ENCODE peak calls at places on chromosomes 13 and 19, in seven cellular contexts. One of them, this sample, is unnamed. For H3K9me3, the result is how much of the 10 kb centered on the place peaks cover.

GRCh38 chr13:32164622-32165268 is 133.2 kb downstream of the FRY start:
- DNase-seq in mesenchymal stem cell: peak
- DNase-seq in kidney: no peak
- DNase-seq in K562: peak
- DNase-seq in IMR-90: peak
- DNase-seq in SK-N-SH: peak
- DNase-seq in H1: peak
- DNase-seq in this sample: peak

GRCh38 chr19:45137179-45137761 is 23.5 kb downstream of the NKPD1 start:
- DNase-seq in K562: no peak
- DNase-seq in IMR-90: no peak
- DNase-seq in SK-N-SH: peak
- DNase-seq in H1: no peak
- DNase-seq in kidney: no peak
- DNase-seq in mesenchymal stem cell: no peak
- DNase-seq in this sample: no peak

GRCh38 chr13:66994097-66994496 is 236.0 kb downstream of the PCDH9 start:
- DNase-seq in H1: peak
- DNase-seq in K562: peak
- DNase-seq in IMR-90: peak
- DNase-seq in mesenchymal stem cell: peak
- DNase-seq in kidney: peak
- DNase-seq in SK-N-SH: peak
- DNase-seq in this sample: no peak

GRCh38 chr19:44703336-44704078 is 4.6 kb downstream of the CEACAM16 start:
- DNase-seq in IMR-90: no peak
- DNase-seq in K562: no peak
- DNase-seq in H1: no peak
- DNase-seq in SK-N-SH: no peak
- DNase-seq in mesenchymal stem cell: no peak
- DNase-seq in kidney: peak
- DNase-seq in this sample: no peak

GRCh38 chr19:37999309-38000213 is 92.6 kb downstream of the SIPA1L3 start:
- DNase-seq in kidney: peak
- DNase-seq in H1: no peak
- DNase-seq in SK-N-SH: no peak
- DNase-seq in K562: no peak
- DNase-seq in mesenchymal stem cell: peak
- DNase-seq in IMR-90: peak
- DNase-seq in this sample: no peak

GRCh38 chr13:27997904-27998522 is 9.5 kb upstream of the URAD start:
- DNase-seq in SK-N-SH: no peak
- DNase-seq in H1: no peak
- DNase-seq in mesenchymal stem cell: peak
- DNase-seq in K562: peak
- DNase-seq in kidney: no peak
- DNase-seq in IMR-90: peak
- DNase-seq in this sample: no peak

GRCh38 chr13:39144941-39145533 is 106.8 kb downstream of the NHLRC3 start:
- DNase-seq in kidney: peak
- DNase-seq in mesenchymal stem cell: peak
- DNase-seq in IMR-90: peak
- DNase-seq in SK-N-SH: peak
- DNase-seq in H1: peak
- DNase-seq in K562: peak
- DNase-seq in this sample: peak

GRCh38 chr19:482186-483041 is 13.9 kb upstream of the MADCAM1 start:
- DNase-seq in H1: no peak
- DNase-seq in kidney: no peak
- DNase-seq in SK-N-SH: peak
- DNase-seq in IMR-90: no peak
- DNase-seq in mesenchymal stem cell: peak
- DNase-seq in K562: no peak
- DNase-seq in this sample: no peak

GRCh38 chr19:1529430-1529816 is 5.5 kb downstream of the PLK5 start:
- DNase-seq in K562: no peak
- DNase-seq in kidney: no peak
- DNase-seq in SK-N-SH: no peak
- DNase-seq in H1: no peak
- DNase-seq in mesenchymal stem cell: no peak
- DNase-seq in IMR-90: no peak
- DNase-seq in this sample: no peak

GRCh38 chr13:107518780-107519179 is 696.6 kb downstream of the LIG4 start:
- DNase-seq in H1: no peak
- DNase-seq in kidney: no peak
- DNase-seq in SK-N-SH: no peak
- DNase-seq in mesenchymal stem cell: peak
- DNase-seq in K562: no peak
- DNase-seq in IMR-90: peak
- DNase-seq in this sample: no peak

GRCh38 chr19:40090256-40091204 is at the start of gene ZNF780A:
- DNase-seq in IMR-90: peak
- DNase-seq in SK-N-SH: peak
- DNase-seq in K562: peak
- DNase-seq in mesenchymal stem cell: peak
- DNase-seq in H1: peak
- DNase-seq in kidney: peak
- DNase-seq in this sample: no peak

GRCh38 chr13:113948034-113948742 is 25.7 kb downstream of the C13orf46 start:
- DNase-seq in K562: no peak
- DNase-seq in mesenchymal stem cell: no peak
- DNase-seq in kidney: peak
- DNase-seq in IMR-90: no peak
- DNase-seq in H1: no peak
- DNase-seq in SK-N-SH: no peak
- DNase-seq in this sample: no peak

GRCh38 chr19:49064768-49065611 is at the start of gene NTF4:
- DNase-seq in IMR-90: no peak
- DNase-seq in H1: no peak
- DNase-seq in mesenchymal stem cell: peak
- DNase-seq in SK-N-SH: peak
- DNase-seq in kidney: peak
- DNase-seq in K562: peak
- DNase-seq in this sample: no peak

GRCh38 chr13:53631511-53631910 is 602.9 kb downstream of the OLFM4 start:
- DNase-seq in SK-N-SH: no peak
- DNase-seq in IMR-90: no peak
- DNase-seq in mesenchymal stem cell: no peak
- DNase-seq in H1: no peak
- DNase-seq in K562: no peak
- DNase-seq in kidney: no peak
- DNase-seq in this sample: no peak

GRCh38 chr19:8578642-8579265 is 1.5 kb upstream of the MYO1F start:
- DNase-seq in H1: peak
- DNase-seq in kidney: peak
- DNase-seq in K562: peak
- DNase-seq in IMR-90: peak
- DNase-seq in SK-N-SH: peak
- DNase-seq in mesenchymal stem cell: peak
- DNase-seq in this sample: peak

GRCh38 chr19:3682741-3683404 is 17.4 kb downstream of the PIP5K1C start:
- DNase-seq in H1: no peak
- DNase-seq in K562: peak
- DNase-seq in mesenchymal stem cell: peak
- DNase-seq in IMR-90: peak
- DNase-seq in kidney: peak
- DNase-seq in SK-N-SH: peak
- DNase-seq in this sample: no peak

GRCh38 chr19:11881151-11881800 is 6.3 kb upstream of the ZNF69 start:
- DNase-seq in kidney: no peak
- DNase-seq in H1: peak
- DNase-seq in SK-N-SH: peak
- DNase-seq in IMR-90: peak
- DNase-seq in K562: peak
- DNase-seq in mesenchymal stem cell: peak
- DNase-seq in this sample: no peak

GRCh38 chr19:51546650-51547396 is 15.4 kb upstream of the SIGLEC6 start:
- DNase-seq in SK-N-SH: no peak
- DNase-seq in IMR-90: peak
- DNase-seq in K562: peak
- DNase-seq in mesenchymal stem cell: peak
- DNase-seq in H1: no peak
- DNase-seq in kidney: no peak
- DNase-seq in this sample: no peak

GRCh38 chr13:24270639-24271131 is 38.7 kb upstream of the C1QTNF9 start:
- DNase-seq in SK-N-SH: peak
- DNase-seq in K562: no peak
- DNase-seq in mesenchymal stem cell: peak
- DNase-seq in kidney: peak
- DNase-seq in IMR-90: peak
- DNase-seq in H1: no peak
- DNase-seq in this sample: no peak

DNA sequence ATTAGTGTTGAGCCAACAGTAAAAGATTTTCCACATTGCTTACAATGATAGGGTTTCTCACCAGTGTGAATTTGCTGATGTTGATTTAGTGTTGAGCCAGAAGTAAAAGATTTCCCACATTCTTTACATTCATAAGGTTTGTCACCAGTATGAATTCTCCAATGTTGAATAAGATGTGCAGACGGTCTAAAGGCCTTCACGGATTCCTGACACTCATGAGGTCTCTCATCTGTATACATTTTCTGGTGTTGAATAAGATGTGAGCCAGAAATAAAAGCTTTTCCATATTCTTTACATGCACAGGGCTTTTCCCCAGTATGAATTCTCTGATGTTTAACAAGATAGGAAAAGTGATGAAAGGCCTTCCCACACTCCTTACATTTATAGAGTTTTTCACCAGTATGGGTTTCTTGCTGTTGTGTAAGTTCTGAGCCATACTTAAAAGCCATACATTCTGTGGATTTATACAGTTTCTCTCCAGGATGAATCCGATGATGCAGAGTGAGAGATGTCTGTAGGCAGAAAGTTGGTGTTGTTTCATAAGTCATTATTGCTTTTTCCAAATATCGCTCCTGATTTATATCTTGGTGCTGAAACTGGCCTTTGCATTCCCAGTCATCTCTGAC is 22.4 kb downstream of the ZNF850 start:
- DNase-seq in IMR-90: no peak
- DNase-seq in kidney: no peak
- DNase-seq in K562: no peak
- DNase-seq in mesenchymal stem cell: no peak
- DNase-seq in SK-N-SH: no peak
- DNase-seq in H1: no peak
- DNase-seq in this sample: no peak
- H3K9me3 ChIP-seq in IMR-90: half or more
- H3K9me3 ChIP-seq in kidney: half or more
- H3K9me3 ChIP-seq in K562: half or more
- H3K9me3 ChIP-seq in mesenchymal stem cell: half or more
- H3K9me3 ChIP-seq in SK-N-SH: half or more
- H3K9me3 ChIP-seq in H1: half or more
- H3K9me3 ChIP-seq in this sample: under half

DNA sequence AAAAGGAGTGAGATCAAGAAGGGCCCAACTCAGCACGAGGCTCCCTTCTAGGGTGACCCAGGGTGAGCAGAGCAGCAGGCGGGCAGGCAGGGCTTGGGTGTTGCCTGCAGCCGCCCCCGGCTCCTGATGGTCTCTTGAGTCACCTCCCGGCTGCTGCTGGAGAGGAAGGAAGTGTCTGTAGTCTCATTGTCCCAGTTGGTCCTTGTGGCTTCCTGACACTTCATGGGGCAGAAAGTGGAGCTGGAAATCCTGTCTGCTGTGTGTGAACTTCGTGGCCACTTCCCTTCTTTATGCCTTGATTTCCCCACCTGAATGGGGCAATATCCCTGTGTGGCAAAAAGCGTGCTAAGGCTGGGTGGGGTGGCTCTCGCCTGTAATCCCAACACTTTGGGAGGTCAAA is 2.5 kb downstream of the MAP1S start:
- DNase-seq in kidney: no peak
- DNase-seq in mesenchymal stem cell: peak
- DNase-seq in IMR-90: peak
- DNase-seq in K562: no peak
- DNase-seq in H1: no peak
- DNase-seq in SK-N-SH: no peak
- DNase-seq in this sample: no peak
- H3K27ac ChIP-seq in kidney: peak
- H3K27ac ChIP-seq in mesenchymal stem cell: no peak
- H3K27ac ChIP-seq in IMR-90: no peak
- H3K27ac ChIP-seq in K562: no peak
- H3K27ac ChIP-seq in H1: no peak
- H3K27ac ChIP-seq in SK-N-SH: no peak
- H3K27ac ChIP-seq in this sample: no peak

DNA sequence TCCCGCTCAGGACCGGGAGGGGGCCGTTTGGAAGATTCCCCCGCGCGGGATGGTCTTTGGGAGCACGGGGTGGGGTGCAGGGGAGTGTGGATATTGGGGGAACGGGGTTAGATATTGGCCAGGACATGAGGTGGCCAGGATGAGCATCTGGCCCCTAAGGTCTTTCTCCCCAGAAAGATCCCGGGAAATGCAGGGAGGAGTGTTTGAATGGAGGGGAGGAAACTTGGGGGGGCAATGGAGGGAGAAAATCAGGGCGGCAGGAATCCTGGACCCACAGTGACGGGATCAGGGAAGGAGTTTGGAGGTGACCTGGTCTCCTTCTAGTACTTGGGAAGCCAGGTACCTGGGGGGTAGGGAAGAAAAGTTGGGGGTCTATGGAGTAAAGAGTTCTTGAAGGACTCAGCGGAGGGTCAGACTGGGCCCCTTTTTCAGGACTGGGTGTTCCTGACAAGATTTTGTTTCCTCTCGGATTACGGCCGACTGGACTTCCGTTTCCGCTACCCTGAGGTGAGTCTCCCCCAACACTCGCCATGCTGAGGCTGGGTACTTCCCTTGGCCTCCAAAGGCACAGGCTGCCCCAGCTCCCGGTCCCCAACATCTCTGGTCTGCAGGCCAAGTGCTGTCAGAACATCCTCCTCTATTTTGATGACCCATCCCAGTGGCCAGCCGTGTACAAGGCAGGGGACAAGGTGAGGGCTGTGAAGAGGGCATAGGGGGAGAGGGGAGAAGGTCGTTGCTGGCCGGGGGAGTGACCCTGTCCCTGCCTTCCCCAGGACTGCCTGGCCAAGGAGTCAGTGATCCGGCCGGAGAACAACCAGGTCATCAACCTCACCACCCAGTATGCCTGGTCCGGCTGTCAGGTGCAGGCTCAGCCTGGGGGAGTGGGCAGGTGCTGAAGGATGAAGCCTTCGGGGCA is 989 bp downstream of the TMEM145 start:
- DNase-seq in mesenchymal stem cell: no peak
- DNase-seq in K562: no peak
- DNase-seq in IMR-90: no peak
- DNase-seq in SK-N-SH: peak
- DNase-seq in H1: no peak
- DNase-seq in kidney: no peak
- DNase-seq in this sample: no peak
- H3K9ac ChIP-seq in mesenchymal stem cell: no peak
- H3K9ac ChIP-seq in K562: peak
- H3K9ac ChIP-seq in IMR-90: no peak
- H3K9ac ChIP-seq in SK-N-SH: no peak
- H3K9ac ChIP-seq in H1: no peak
- H3K9ac ChIP-seq in kidney: no peak
- H3K9ac ChIP-seq in this sample: no peak

DNA sequence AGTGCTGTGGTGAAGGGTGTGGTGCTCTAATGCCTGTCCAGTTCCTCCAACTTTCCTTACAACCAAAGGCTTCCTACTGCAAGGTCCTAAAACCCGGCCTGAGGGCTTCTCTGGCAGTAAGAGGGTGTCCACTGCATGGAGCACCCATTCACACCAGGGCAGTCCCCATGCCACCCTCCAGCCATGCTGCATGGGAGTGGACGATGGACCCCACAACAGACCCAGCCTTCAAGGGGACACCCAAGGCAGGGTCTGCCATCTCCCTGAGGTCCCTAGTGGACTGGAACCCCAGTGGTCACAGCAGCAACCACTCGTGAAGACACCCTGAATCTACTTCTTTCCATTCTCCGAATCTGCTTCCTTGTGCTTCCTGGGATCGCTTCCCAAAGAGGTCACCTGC is 117.6 kb upstream of the SOX1 start:
- DNase-seq in SK-N-SH: no peak
- DNase-seq in IMR-90: no peak
- DNase-seq in mesenchymal stem cell: no peak
- DNase-seq in K562: no peak
- DNase-seq in H1: no peak
- DNase-seq in kidney: no peak
- DNase-seq in this sample: no peak
- H3K9me3 ChIP-seq in SK-N-SH: under half
- H3K9me3 ChIP-seq in IMR-90: half or more
- H3K9me3 ChIP-seq in mesenchymal stem cell: under half
- H3K9me3 ChIP-seq in K562: under half
- H3K9me3 ChIP-seq in H1: under half
- H3K9me3 ChIP-seq in kidney: under half
- H3K9me3 ChIP-seq in this sample: under half

This sample was measured in SK-N-MC.